ENCODE peak calls at places on chromosomes 6 and 20, in six cellular contexts. One of them, this sample, is unnamed.

GRCh38 chr6:4349323-4349722 is 213.9 kb upstream of the ECI2 start:
- DNase-seq in K562: no peak
- DNase-seq in HepG2: no peak
- DNase-seq in SK-N-SH: no peak
- DNase-seq in HL-60: no peak
- DNase-seq in H1: no peak
- DNase-seq in this sample: no peak

GRCh38 chr6:707576-708236 is 14.8 kb upstream of the EXOC2 start:
- DNase-seq in K562: no peak
- DNase-seq in HepG2: no peak
- DNase-seq in SK-N-SH: no peak
- DNase-seq in HL-60: no peak
- DNase-seq in H1: peak
- DNase-seq in this sample: no peak

GRCh38 chr6:78883651-78884050 is 16.3 kb downstream of the IRAK1BP1 start:
- DNase-seq in K562: no peak
- DNase-seq in HepG2: no peak
- DNase-seq in SK-N-SH: no peak
- DNase-seq in HL-60: no peak
- DNase-seq in H1: no peak
- DNase-seq in this sample: no peak

GRCh38 chr6:135324531-135324930 is 143.4 kb downstream of the MYB start:
- DNase-seq in K562: no peak
- DNase-seq in HepG2: no peak
- DNase-seq in SK-N-SH: no peak
- DNase-seq in HL-60: no peak
- DNase-seq in H1: no peak
- DNase-seq in this sample: no peak

GRCh38 chr20:59999502-59999901 is 41.3 kb downstream of the CDH26 start:
- DNase-seq in K562: no peak
- DNase-seq in HepG2: no peak
- DNase-seq in SK-N-SH: no peak
- DNase-seq in HL-60: no peak
- DNase-seq in H1: no peak
- DNase-seq in this sample: no peak

GRCh38 chr6:37137881-37138568 is 31.9 kb upstream of the PIM1 start:
- DNase-seq in K562: no peak
- DNase-seq in HepG2: peak
- DNase-seq in SK-N-SH: no peak
- DNase-seq in HL-60: no peak
- DNase-seq in H1: peak
- DNase-seq in this sample: no peak

GRCh38 chr6:4971851-4972250 is 32.0 kb downstream of the RPP40 start:
- DNase-seq in K562: no peak
- DNase-seq in HepG2: no peak
- DNase-seq in SK-N-SH: no peak
- DNase-seq in HL-60: no peak
- DNase-seq in H1: no peak
- DNase-seq in this sample: no peak

GRCh38 chr6:120960761-120961160 is 373.5 kb downstream of the TBC1D32 start:
- DNase-seq in K562: no peak
- DNase-seq in HepG2: no peak
- DNase-seq in SK-N-SH: no peak
- DNase-seq in HL-60: no peak
- DNase-seq in H1: no peak
- DNase-seq in this sample: no peak

GRCh38 chr6:100175814-100176275 is 181.8 kb upstream of the MCHR2 start:
- DNase-seq in K562: peak
- DNase-seq in HepG2: peak
- DNase-seq in SK-N-SH: no peak
- DNase-seq in HL-60: no peak
- DNase-seq in H1: no peak
- DNase-seq in this sample: no peak

GRCh38 chr6:133101790-133102189 is 139.4 kb upstream of the EYA4 start:
- DNase-seq in K562: no peak
- DNase-seq in HepG2: no peak
- DNase-seq in SK-N-SH: no peak
- DNase-seq in HL-60: no peak
- DNase-seq in H1: no peak
- DNase-seq in this sample: no peak

GRCh38 chr20:36784900-36785299 is 11.3 kb upstream of the DSN1 start:
- DNase-seq in K562: no peak
- DNase-seq in HepG2: no peak
- DNase-seq in SK-N-SH: no peak
- DNase-seq in HL-60: no peak
- DNase-seq in H1: no peak
- DNase-seq in this sample: no peak

GRCh38 chr20:52518735-52519134 is 327.2 kb upstream of the ZFP64 start:
- DNase-seq in K562: no peak
- DNase-seq in HepG2: no peak
- DNase-seq in SK-N-SH: no peak
- DNase-seq in HL-60: no peak
- DNase-seq in H1: no peak
- DNase-seq in this sample: peak

GRCh38 chr6:52049252-52050050 is 38.0 kb downstream of the PKHD1 start:
- DNase-seq in K562: peak
- DNase-seq in HepG2: peak
- DNase-seq in SK-N-SH: peak
- DNase-seq in HL-60: no peak
- DNase-seq in H1: no peak
- DNase-seq in this sample: peak

GRCh38 chr20:32040142-32040953 is 11.7 kb upstream of the HCK start:
- DNase-seq in K562: no peak
- DNase-seq in HepG2: no peak
- DNase-seq in SK-N-SH: no peak
- DNase-seq in HL-60: peak
- DNase-seq in H1: no peak
- DNase-seq in this sample: no peak

GRCh38 chr20:36086767-36087166 is 67.8 kb upstream of the EPB41L1 start:
- DNase-seq in K562: peak
- DNase-seq in HepG2: no peak
- DNase-seq in SK-N-SH: no peak
- DNase-seq in HL-60: no peak
- DNase-seq in H1: no peak
- DNase-seq in this sample: no peak

GRCh38 chr6:42266542-42266941 is 48.9 kb upstream of the MRPS10 start:
- DNase-seq in K562: no peak
- DNase-seq in HepG2: no peak
- DNase-seq in SK-N-SH: no peak
- DNase-seq in HL-60: no peak
- DNase-seq in H1: no peak
- DNase-seq in this sample: no peak

GRCh38 chr6:153959281-153959680 is 79.8 kb upstream of the OPRM1 start:
- DNase-seq in K562: no peak
- DNase-seq in HepG2: no peak
- DNase-seq in SK-N-SH: no peak
- DNase-seq in HL-60: no peak
- DNase-seq in H1: no peak
- DNase-seq in this sample: no peak

GRCh38 chr20:38067717-38068365 is 34.3 kb downstream of the RPRD1B start:
- DNase-seq in K562: no peak
- DNase-seq in HepG2: no peak
- DNase-seq in SK-N-SH: peak
- DNase-seq in HL-60: no peak
- DNase-seq in H1: no peak
- DNase-seq in this sample: no peak

GRCh38 chr20:47336013-47336754 is 20.3 kb downstream of the ZMYND8 start:
- DNase-seq in K562: no peak
- DNase-seq in HepG2: no peak
- DNase-seq in SK-N-SH: no peak
- DNase-seq in HL-60: no peak
- DNase-seq in H1: no peak
- DNase-seq in this sample: no peak

GRCh38 chr6:150008588-150008987 is 16.7 kb downstream of the RAET1L start:
- DNase-seq in K562: peak
- DNase-seq in HepG2: no peak
- DNase-seq in SK-N-SH: no peak
- DNase-seq in HL-60: no peak
- DNase-seq in H1: no peak
- DNase-seq in this sample: no peak

GRCh38 chr6:118542184-118542952 is 5.7 kb upstream of the PLN start:
- DNase-seq in K562: no peak
- DNase-seq in HepG2: no peak
- DNase-seq in SK-N-SH: no peak
- DNase-seq in HL-60: no peak
- DNase-seq in H1: no peak
- DNase-seq in this sample: no peak

GRCh38 chr6:45422541-45423110 is 44.9 kb upstream of the SUPT3H start:
- DNase-seq in K562: peak
- DNase-seq in HepG2: no peak
- DNase-seq in SK-N-SH: peak
- DNase-seq in HL-60: no peak
- DNase-seq in H1: no peak
- DNase-seq in this sample: no peak

GRCh38 chr6:16764188-16764950 is 3.1 kb upstream of the ATXN1 start:
- DNase-seq in K562: peak
- DNase-seq in HepG2: peak
- DNase-seq in SK-N-SH: peak
- DNase-seq in HL-60: no peak
- DNase-seq in H1: no peak
- DNase-seq in this sample: no peak

GRCh38 chr6:131655951-131656350 is 18.8 kb downstream of the ENPP3 start:
- DNase-seq in K562: no peak
- DNase-seq in HepG2: no peak
- DNase-seq in SK-N-SH: no peak
- DNase-seq in HL-60: no peak
- DNase-seq in H1: no peak
- DNase-seq in this sample: no peak

GRCh38 chr20:48153523-48153922 is 368.2 kb upstream of the SULF2 start:
- DNase-seq in K562: no peak
- DNase-seq in HepG2: no peak
- DNase-seq in SK-N-SH: no peak
- DNase-seq in HL-60: no peak
- DNase-seq in H1: no peak
- DNase-seq in this sample: no peak

DNA sequence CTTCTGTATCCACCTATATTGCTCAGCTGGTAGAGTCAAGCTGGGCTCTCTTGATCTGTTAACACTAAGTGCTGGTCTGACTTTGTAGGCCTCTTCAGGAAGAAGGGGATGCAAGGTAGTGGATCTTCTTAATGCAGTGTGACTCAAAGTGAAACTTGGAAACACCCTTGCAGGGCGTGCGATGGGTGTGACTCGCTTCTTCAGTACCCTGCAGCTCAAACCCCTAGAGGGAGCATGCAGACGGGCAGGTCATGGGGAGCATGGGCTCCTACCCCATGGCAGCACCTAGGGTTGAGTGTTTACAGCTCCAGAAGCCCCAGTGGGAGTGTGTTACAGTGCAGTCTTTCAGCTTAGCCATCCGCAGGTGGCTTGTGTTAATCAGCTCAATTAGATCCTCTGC is 757 bp upstream of the SAMD3 start:
- DNase-seq in K562: peak
- DNase-seq in HepG2: no peak
- DNase-seq in SK-N-SH: no peak
- DNase-seq in HL-60: no peak
- DNase-seq in H1: no peak
- DNase-seq in this sample: peak
- TF ChIP-seq GABPA in K562: no peak
- TF ChIP-seq GABPA in HepG2: no peak
- TF ChIP-seq GABPA in SK-N-SH: no peak
- TF ChIP-seq GABPA in HL-60: no peak
- TF ChIP-seq GABPA in H1: no peak
- TF ChIP-seq GABPA in this sample: no peak

DNA sequence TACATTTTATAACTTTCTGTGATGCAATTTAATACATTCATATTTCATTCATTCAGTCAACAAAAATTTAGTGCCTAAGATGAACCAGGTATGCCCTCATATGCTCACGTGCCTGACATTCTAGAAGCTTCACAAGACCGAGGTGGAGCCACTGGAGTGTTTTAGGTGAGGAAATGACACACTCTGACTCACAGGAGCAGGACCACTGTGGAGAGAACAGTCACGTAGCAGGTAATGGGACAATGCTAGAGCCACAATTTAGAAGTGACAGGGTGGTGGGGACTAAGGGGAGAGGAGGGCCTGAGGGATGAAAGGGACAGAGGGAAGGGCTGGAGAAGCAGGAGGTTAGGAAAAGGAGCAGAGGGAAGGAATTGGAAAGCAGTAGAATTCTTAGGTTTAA is 17.6 kb upstream of the HLA-A start:
- DNase-seq in K562: no peak
- DNase-seq in HepG2: no peak
- DNase-seq in SK-N-SH: no peak
- DNase-seq in HL-60: no peak
- DNase-seq in H1: no peak
- DNase-seq in this sample: no peak
- TF ChIP-seq GABPA in K562: no peak
- TF ChIP-seq GABPA in HepG2: no peak
- TF ChIP-seq GABPA in SK-N-SH: no peak
- TF ChIP-seq GABPA in HL-60: no peak
- TF ChIP-seq GABPA in H1: no peak
- TF ChIP-seq GABPA in this sample: no peak

DNA sequence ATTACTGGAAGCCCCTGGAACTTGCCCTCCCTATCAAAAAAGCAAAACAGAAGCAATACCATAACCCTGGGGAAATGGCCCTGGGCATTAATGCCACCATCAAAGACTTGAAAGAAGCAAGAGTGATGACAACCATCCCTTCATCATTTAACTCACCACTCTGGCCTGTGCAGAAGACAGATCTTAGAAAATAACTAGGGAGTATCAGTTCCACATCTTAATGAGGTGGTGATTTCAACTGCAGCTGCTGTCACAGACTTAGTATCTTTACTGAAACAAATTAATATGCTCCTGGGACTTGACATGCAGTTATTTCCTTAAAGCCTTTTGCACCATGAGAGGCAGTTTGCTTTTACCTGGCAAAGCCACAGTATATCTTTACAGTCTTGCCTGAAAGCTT is 24.1 kb downstream of the CD164 start:
- DNase-seq in K562: no peak
- DNase-seq in HepG2: no peak
- DNase-seq in SK-N-SH: no peak
- DNase-seq in HL-60: no peak
- DNase-seq in H1: no peak
- DNase-seq in this sample: no peak
- TF ChIP-seq GABPA in K562: no peak
- TF ChIP-seq GABPA in HepG2: no peak
- TF ChIP-seq GABPA in SK-N-SH: no peak
- TF ChIP-seq GABPA in HL-60: no peak
- TF ChIP-seq GABPA in H1: no peak
- TF ChIP-seq GABPA in this sample: no peak

DNA sequence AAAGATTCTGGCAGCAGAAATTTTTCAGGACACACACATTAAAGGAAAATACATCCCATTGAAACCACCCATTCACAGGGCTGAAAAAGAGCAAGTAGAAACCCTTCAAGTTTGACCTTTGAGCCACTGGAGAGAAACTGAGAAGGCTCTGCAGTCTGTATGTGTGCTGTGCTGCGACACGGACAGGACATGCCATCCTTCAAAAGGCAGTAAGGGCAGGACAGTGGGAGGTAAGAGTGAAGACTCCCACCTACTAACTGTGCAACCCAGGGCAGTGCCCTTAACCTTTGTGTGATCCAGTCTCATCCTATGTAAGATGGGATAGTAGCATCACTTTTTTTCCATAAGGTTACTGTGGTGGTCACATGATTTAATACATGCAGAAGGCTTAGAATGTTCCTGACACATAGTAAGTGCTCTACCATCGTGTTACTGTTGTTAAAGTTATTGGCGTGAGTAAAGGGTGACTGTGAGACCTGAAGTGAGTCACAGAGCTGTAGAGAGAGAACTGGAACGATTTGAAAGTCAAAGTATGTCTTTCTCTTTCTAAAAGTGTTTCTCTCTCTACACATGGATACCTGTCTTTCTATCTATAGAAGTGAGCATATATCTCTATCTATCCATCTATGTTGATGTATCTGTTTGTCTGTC is 153.7 kb upstream of the OLIG3 start:
- DNase-seq in K562: no peak
- DNase-seq in HepG2: no peak
- DNase-seq in SK-N-SH: no peak
- DNase-seq in HL-60: no peak
- DNase-seq in H1: no peak
- DNase-seq in this sample: no peak
- TF ChIP-seq GABPA in K562: no peak
- TF ChIP-seq GABPA in HepG2: no peak
- TF ChIP-seq GABPA in SK-N-SH: no peak
- TF ChIP-seq GABPA in HL-60: no peak
- TF ChIP-seq GABPA in H1: no peak
- TF ChIP-seq GABPA in this sample: no peak

This sample was measured in GM12878.